ENCODE peak calls at places on chromosomes 3 and 15, in five cellular contexts. X is B cell; R is A549; S is HFF-Myc; U is stimulated activated CD4-positive, alpha-beta T cell treated with anti-CD3 and anti-CD28 coated beads, TNF-alpha, amount 100 ng/mL, for 24 hours. W is an unnamed sample.

GRCh38 chr15:57376695-57377477 is 581 bp downstream of the CGNL1 start:
- DNase-seq in X (peak; percentile 75), R (peak; percentile 22), S (no peak), U (no peak), W (peak; percentile 4)

GRCh38 chr3:122931636-122932035 is 95.9 kb downstream of the SEMA5B start:
- DNase-seq in X (no peak), R (no peak), S (no peak), U (no peak), W (no peak)

GRCh38 chr15:77525907-77526581 is 105.4 kb downstream of the HMG20A start:
- DNase-seq in X (no peak), R (no peak), S (no peak), U (no peak), W (no peak)

GRCh38 chr3:45807645-45808540 is 11.6 kb upstream of the SLC6A20 start:
- DNase-seq in X (no peak), R (no peak), S (no peak), U (no peak), W (no peak)

GRCh38 chr3:195757827-195758226 is 37.0 kb downstream of the MUC20 start:
- DNase-seq in X (no peak), R (no peak), S (no peak), U (no peak), W (no peak)

GRCh38 chr15:41215708-41216107 is 14.8 kb downstream of the EXD1 start:
- DNase-seq in X (no peak), R (no peak), S (no peak), U (no peak), W (no peak)

GRCh38 chr3:47781326-47781684 is 388 bp downstream of the SMARCC1 start:
- DNase-seq in X (peak; percentile 83), R (peak; percentile 31), S (no peak), U (peak; percentile 17), W (peak; percentile 54)

GRCh38 chr15:98649996-98650870 is 1.9 kb downstream of the IGF1R start:
- DNase-seq in X (peak; percentile 42), R (peak; percentile 48), S (no peak), U (no peak), W (peak; percentile 35)

GRCh38 chr3:161420746-161421145 is 49.4 kb upstream of the SPTSSB start:
- DNase-seq in X (no peak), R (peak; percentile 66), S (no peak), U (no peak), W (peak; percentile 30)